ENCODE peak calls at places on chromosomes 4 and X, in five cellular contexts. T is mammary epithelial cell, G is fibroblast of lung, Q is PC-3, V is K562. P is an unnamed sample.

GRCh38 chrX:100928660-100929613 is at the start of gene XKRX:
- DNase-seq in Q (peak), V (peak), G (peak), T (peak), P (no peak)

GRCh38 chrX:35617836-35618235 is 180.3 kb upstream of the MAGEB16 start:
- DNase-seq in V (no peak), Q (no peak), T (no peak), G (no peak), P (no peak)

GRCh38 chr4:84750260-84750955 is 167.5 kb downstream of the CDS1 start:
- DNase-seq in V (peak), G (peak), T (peak), Q (peak), P (peak)

GRCh38 chrX:136055651-136056221 is 70.5 kb downstream of the SLC9A6 start:
- DNase-seq in T (no peak), V (no peak), Q (peak), G (peak), P (no peak)

GRCh38 chr4:26034849-26035248 is 120.8 kb downstream of the SMIM20 start:
- DNase-seq in T (no peak), Q (no peak), G (no peak), V (no peak), P (no peak)

GRCh38 chr4:129064717-129065116 is 28.6 kb downstream of the SCLT1 start:
- DNase-seq in Q (peak), T (peak), G (peak), V (no peak), P (no peak)

GRCh38 chr4:113773756-113774155 is 12.2 kb upstream of the CAMK2D start:
- DNase-seq in Q (peak), T (peak), V (no peak), G (no peak), P (no peak)

GRCh38 chr4:149887091-149887490 is 71.4 kb upstream of the IQCM start:
- DNase-seq in Q (peak), G (peak), V (no peak), T (peak), P (no peak)

GRCh38 chrX:136271300-136271699 is 20.1 kb upstream of the MAP7D3 start:
- DNase-seq in G (no peak), Q (no peak), V (no peak), T (no peak), P (no peak)

GRCh38 chrX:111483140-111483539 is 28.3 kb upstream of the SERTM2 start:
- DNase-seq in Q (no peak), V (no peak), T (no peak), G (no peak), P (no peak)

GRCh38 chrX:16205840-16206239 is 38.6 kb downstream of the MAGEB17 start:
- DNase-seq in T (no peak), G (no peak), V (no peak), Q (no peak), P (no peak)

GRCh38 chr4:43853565-43854345 is 594.9 kb downstream of the KCTD8 start:
- DNase-seq in G (peak), Q (no peak), T (no peak), V (no peak), P (no peak)

GRCh38 chrX:12700745-12701144 is 90.5 kb upstream of the PRPS2 start:
- DNase-seq in V (peak), T (no peak), G (no peak), Q (no peak), P (no peak)

GRCh38 chr4:80446664-80447063 is 111.1 kb downstream of the CFAP299 start:
- DNase-seq in G (peak), Q (peak), T (peak), V (no peak), P (peak)

GRCh38 chr4:16199132-16199531 is 27.1 kb downstream of the TAPT1 start:
- DNase-seq in G (peak), V (no peak), Q (peak), T (no peak), P (no peak)

GRCh38 chr4:142845293-142846070 is 619 bp downstream of the INPP4B start:
- DNase-seq in G (peak), Q (peak), T (peak), V (no peak), P (no peak)

GRCh38 chr4:186366326-186366725 is 100.3 kb downstream of the F11 start:
- DNase-seq in Q (no peak), G (no peak), V (no peak), T (no peak), P (no peak)

GRCh38 chr4:182145360-182145905 is 97.8 kb upstream of the TENM3 start:
- DNase-seq in Q (no peak), V (no peak), G (peak), T (peak), P (no peak)

GRCh38 chr4:182143086-182143821 is 99.9 kb upstream of the TENM3 start:
- DNase-seq in V (no peak), Q (no peak), G (peak), T (peak), P (no peak)

GRCh38 chr4:182142146-182143085 is 100.8 kb upstream of the TENM3 start:
- DNase-seq in V (no peak), T (peak), Q (no peak), G (peak), P (no peak)

GRCh38 chr4:182144621-182145359 is 98.4 kb upstream of the TENM3 start:
- DNase-seq in T (peak), V (no peak), Q (no peak), G (no peak), P (no peak)

GRCh38 chr4:182143822-182144620 is 99.2 kb upstream of the TENM3 start:
- DNase-seq in G (peak), V (no peak), T (peak), Q (peak), P (no peak)
- TF ChIP-seq EZH2 in G (peak), V (no peak), T (no peak), Q (peak), P (no peak)

DNA sequence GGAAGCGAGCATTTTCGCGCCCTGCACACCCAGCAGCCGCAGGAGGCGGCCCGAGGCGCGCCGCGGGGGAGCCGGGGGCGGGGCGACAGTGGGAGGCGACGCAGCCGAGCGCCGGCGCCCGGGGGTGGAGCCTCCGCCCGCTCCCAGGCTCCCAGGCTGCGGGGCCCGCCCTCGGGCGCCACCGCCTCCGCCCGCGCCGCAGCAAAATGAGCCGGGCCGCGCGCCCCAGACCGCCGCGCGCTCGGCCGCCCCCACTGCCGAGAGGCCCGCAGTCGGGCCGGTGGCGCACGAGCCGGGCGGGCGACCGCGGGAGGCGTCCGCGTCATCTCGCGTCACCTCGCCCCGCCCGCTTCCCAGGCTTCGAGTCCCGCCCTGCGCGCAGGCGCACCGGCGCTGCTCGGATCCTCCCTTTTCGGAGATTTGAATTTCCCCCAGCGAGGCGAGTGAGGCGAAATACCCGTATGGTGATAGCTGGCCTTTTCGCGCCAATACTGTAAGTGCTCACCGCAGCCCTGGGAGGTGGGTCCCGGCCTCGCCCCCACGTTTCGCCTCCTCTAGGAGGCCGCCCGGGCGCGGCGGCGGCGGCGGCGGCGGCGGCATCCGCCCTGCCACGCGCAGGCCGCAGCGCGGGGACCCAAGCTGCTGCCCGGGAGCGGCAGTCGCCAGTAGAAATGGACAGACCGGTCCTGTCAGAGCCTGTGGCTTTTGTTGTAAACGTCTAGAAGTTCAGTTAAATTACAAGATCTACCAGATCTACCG is at the start of gene TMEM187:
- DNase-seq in T (peak), Q (peak), V (peak), G (peak), P (peak)
- TF ChIP-seq CTCF in T (no peak), Q (no peak), V (no peak), G (no peak), P (no peak)

GRCh38 chr4:174273960-174274359 is 9.5 kb downstream of the FBXO8 start:
- DNase-seq in V (no peak), G (no peak), Q (no peak), T (no peak), P (no peak)

GRCh38 chr4:174277433-174277832 is 6.0 kb downstream of the FBXO8 start:
- DNase-seq in V (no peak), G (no peak), T (no peak), Q (no peak), P (no peak)

GRCh38 chr4:174275101-174275500 is 8.4 kb downstream of the FBXO8 start:
- DNase-seq in V (no peak), T (no peak), Q (no peak), G (no peak), P (no peak)

GRCh38 chr4:174278467-174278866 is 5.0 kb downstream of the FBXO8 start:
- DNase-seq in T (peak), G (peak), Q (peak), V (no peak), P (no peak)

GRCh38 chr4:174274436-174274835 is 9.0 kb downstream of the FBXO8 start:
- DNase-seq in T (no peak), V (no peak), G (no peak), Q (peak), P (no peak)
- H3K4me2 ChIP-seq in T (no peak), V (no peak), G (no peak), Q (no peak), P (no peak)

GRCh38 chr4:42733380-42733779 is 76.5 kb upstream of the ATP8A1 start:
- DNase-seq in T (no peak), Q (no peak), G (no peak), V (no peak), P (no peak)
- TF ChIP-seq EZH2 in T (no peak), Q (no peak), G (no peak), V (no peak), P (no peak)

GRCh38 chr4:76179398-76180318 is 31.5 kb upstream of the NUP54 start:
- DNase-seq in T (peak), Q (peak), G (peak), V (peak), P (peak)

GRCh38 chr4:76174216-76174615 is 26.0 kb upstream of the NUP54 start:
- DNase-seq in T (no peak), G (no peak), V (no peak), Q (no peak), P (no peak)

GRCh38 chr4:76177709-76178108 is 29.5 kb upstream of the NUP54 start:
- DNase-seq in T (no peak), Q (no peak), G (no peak), V (no peak), P (no peak)

GRCh38 chr4:76175336-76175735 is 27.1 kb upstream of the NUP54 start:
- DNase-seq in V (no peak), G (no peak), T (no peak), Q (no peak), P (no peak)

GRCh38 chr4:76178296-76178695 is 30.1 kb upstream of the NUP54 start:
- DNase-seq in T (no peak), G (peak), V (no peak), Q (no peak), P (no peak)
- TF ChIP-seq CTCF in T (no peak), G (no peak), V (no peak), Q (no peak), P (no peak)

GRCh38 chr4:780730-781492 is 45.0 kb downstream of the CPLX1 start:
- DNase-seq in T (no peak), G (no peak), V (no peak), Q (no peak), P (no peak)

GRCh38 chr4:781493-782216 is 44.3 kb downstream of the CPLX1 start:
- DNase-seq in G (peak), T (peak), V (peak), Q (peak), P (peak)

GRCh38 chr4:776743-777441 is 49.0 kb downstream of the CPLX1 start:
- DNase-seq in Q (no peak), T (no peak), G (no peak), V (no peak), P (no peak)

GRCh38 chr4:777520-778262 is 48.2 kb downstream of the CPLX1 start:
- DNase-seq in G (no peak), T (no peak), V (no peak), Q (no peak), P (no peak)

GRCh38 chr4:779555-779954 is 46.4 kb downstream of the CPLX1 start:
- DNase-seq in V (no peak), G (no peak), T (no peak), Q (no peak), P (no peak)
- H3K4me2 ChIP-seq in V (no peak), G (peak), T (no peak), Q (peak), P (no peak)

GRCh38 chr4:3768842-3769641 is 2.9 kb downstream of the ADRA2C start:
- DNase-seq in T (no peak), V (no peak), G (no peak), Q (no peak), P (no peak)

GRCh38 chr4:3765271-3766206 is 646 bp upstream of the ADRA2C start:
- DNase-seq in G (peak), Q (peak), V (peak), T (peak), P (no peak)

GRCh38 chr4:3767569-3768288 is 1.5 kb downstream of the ADRA2C start:
- DNase-seq in T (peak), G (peak), Q (no peak), V (no peak), P (no peak)

GRCh38 chr4:3766207-3766790 is at the start of gene ADRA2C:
- DNase-seq in T (no peak), V (peak), G (peak), Q (no peak), P (no peak)

DNA sequence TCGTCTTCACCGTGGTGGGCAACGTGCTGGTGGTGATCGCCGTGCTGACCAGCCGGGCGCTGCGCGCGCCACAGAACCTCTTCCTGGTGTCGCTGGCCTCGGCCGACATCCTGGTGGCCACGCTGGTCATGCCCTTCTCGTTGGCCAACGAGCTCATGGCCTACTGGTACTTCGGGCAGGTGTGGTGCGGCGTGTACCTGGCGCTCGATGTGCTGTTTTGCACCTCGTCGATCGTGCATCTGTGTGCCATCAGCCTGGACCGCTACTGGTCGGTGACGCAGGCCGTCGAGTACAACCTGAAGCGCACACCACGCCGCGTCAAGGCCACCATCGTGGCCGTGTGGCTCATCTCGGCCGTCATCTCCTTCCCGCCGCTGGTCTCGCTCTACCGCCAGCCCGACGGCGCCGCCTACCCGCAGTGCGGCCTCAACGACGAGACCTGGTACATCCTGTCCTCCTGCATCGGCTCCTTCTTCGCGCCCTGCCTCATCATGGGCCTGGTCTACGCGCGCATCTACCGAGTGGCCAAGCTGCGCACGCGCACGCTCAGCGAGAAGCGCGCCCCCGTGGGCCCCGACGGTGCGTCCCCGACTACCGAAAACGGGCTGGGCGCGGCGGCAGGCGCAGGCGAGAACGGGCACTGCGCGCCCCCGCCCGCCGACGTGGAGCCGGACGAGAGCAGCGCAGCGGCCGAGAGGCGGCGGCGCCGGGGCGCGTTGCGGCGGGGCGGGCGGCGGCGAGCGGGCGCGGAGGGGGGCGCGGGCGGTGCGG is 791 bp downstream of the ADRA2C start:
- DNase-seq in T (peak), Q (no peak), G (peak), V (no peak), P (no peak)
- TF ChIP-seq EZH2 in T (peak), Q (no peak), G (peak), V (no peak), P (peak)

GRCh38 chrX:75086731-75087195 is 69.3 kb downstream of the ABCB7 start:
- DNase-seq in G (no peak), T (no peak), V (peak), Q (no peak), P (no peak)
- TF ChIP-seq CTCF in G (no peak), T (no peak), V (no peak), Q (no peak), P (no peak)

DNA sequence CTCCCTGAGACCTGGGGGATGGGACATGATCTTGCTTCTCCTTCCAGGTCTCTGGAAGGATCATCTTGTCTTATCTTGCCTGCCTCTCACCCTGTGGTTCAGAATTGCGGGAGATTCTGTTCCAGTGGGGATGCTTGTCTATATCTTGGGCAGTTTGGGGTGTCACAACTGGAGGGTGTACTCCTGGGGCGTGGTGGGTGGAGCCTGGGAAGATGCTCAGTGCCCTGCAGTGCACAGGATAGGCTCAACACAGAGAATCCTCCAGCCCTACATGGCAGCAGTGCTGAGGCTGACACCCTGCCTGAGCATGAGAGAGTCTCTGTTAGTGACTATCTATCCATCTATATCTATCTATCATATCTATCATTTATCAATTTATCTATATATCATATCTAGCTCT is 7.7 kb downstream of the P2RY8 start:
- DNase-seq in V (no peak), G (no peak), T (no peak), Q (no peak), P (no peak)
- H3K4me2 ChIP-seq in V (no peak), G (no peak), T (no peak), Q (no peak), P (no peak)